ENCODE peak calls at places on chromosome 16, in ten cellular contexts. M, X, Y, K, L, Z, A, I, J and U are unnamed samples.

GRCh38 chr16:2838928-2839327 is 8.8 kb downstream of the ZG16B start:
- DNase-seq in L (no peak), K (peak; percentile 76), I (peak; percentile 55), J (peak; percentile 70), M (no peak), Y (peak; percentile 56), A (peak; percentile 56), Z (peak; percentile 86), X (peak; percentile 69), U (peak; percentile 93)

GRCh38 chr16:77894054-77894632 is 105.8 kb downstream of the VAT1L start:
- DNase-seq in A (peak; percentile 40), M (no peak), X (no peak), J (no peak), L (no peak), I (no peak), K (peak; percentile 32), Z (no peak), Y (no peak), U (no peak)

GRCh38 chr16:64900517-64900916 is 221.3 kb downstream of the CDH11 start:
- DNase-seq in Y (no peak), A (no peak), K (no peak), J (peak; percentile 15), I (no peak), L (no peak), Z (no peak), M (no peak), X (no peak), U (no peak)

GRCh38 chr16:11401161-11402050 is 56.1 kb downstream of the RMI2 start:
- DNase-seq in Z (peak; percentile 86), I (no peak), X (no peak), L (no peak), K (peak; percentile 73), M (peak; percentile 51), Y (no peak), J (no peak), A (peak; percentile 70), U (peak; percentile 48)

GRCh38 chr16:11743308-11744074 is 834 bp upstream of the TXNDC11 start:
- DNase-seq in L (peak; percentile 72), A (no peak), M (peak; percentile 18), X (peak; percentile 39), I (peak; percentile 23), J (peak; percentile 68), K (peak; percentile 60), Z (peak; percentile 77), Y (no peak), U (no peak)

GRCh38 chr16:12661656-12662172 is 142.0 kb downstream of the CPPED1 start:
- DNase-seq in M (no peak), X (no peak), L (no peak), K (no peak), J (peak; percentile 23), Z (no peak), Y (no peak), I (no peak), A (no peak), U (peak; percentile 93)

GRCh38 chr16:81238296-81239011 is at the start of gene BCO1:
- DNase-seq in I (no peak), M (no peak), J (peak; percentile 64), K (no peak), X (peak; percentile 31), Z (no peak), A (no peak), Y (peak; percentile 20), L (peak; percentile 14), U (peak; percentile 76)

GRCh38 chr16:87874639-87875472 is 5.5 kb upstream of the SLC7A5 start:
- DNase-seq in Y (no peak), I (peak; percentile 56), J (no peak), M (no peak), L (no peak), A (no peak), K (no peak), X (no peak), Z (no peak), U (peak; percentile 90)

DNA sequence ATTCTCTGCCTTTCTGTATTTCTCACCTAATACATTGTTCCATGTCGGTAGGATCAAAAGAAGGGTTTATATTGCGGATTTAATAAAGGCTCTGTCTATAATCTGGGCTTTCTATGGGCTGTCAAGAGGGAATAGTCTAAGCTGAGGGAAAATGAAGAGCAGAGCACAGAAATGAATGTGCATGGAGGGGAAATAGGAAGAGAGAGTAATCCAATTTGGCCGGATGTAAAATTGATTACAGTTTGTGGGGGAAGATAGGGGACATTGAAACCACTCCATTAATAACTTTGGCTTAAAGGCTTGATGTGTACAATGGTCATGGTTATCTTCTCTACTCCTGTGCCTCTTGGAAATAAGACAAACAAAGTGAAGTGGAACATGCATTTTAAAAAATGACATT is 334.2 kb upstream of the CDH8 start:
- DNase-seq in Z (no peak), M (no peak), L (no peak), J (no peak), K (no peak), X (no peak), I (no peak), Y (no peak), A (no peak), U (no peak)
- H3K4me1 ChIP-seq in Z (no peaks in the 10 kb centered on the region), M (no peaks in the 10 kb centered on the region), L (no peaks in the 10 kb centered on the region), J (no peaks in the 10 kb centered on the region), K (no peaks in the 10 kb centered on the region), X (no peaks in the 10 kb centered on the region), I (no peaks in the 10 kb centered on the region), Y (no peaks in the 10 kb centered on the region), A (no peaks in the 10 kb centered on the region), U (no peaks in the 10 kb centered on the region)

DNA sequence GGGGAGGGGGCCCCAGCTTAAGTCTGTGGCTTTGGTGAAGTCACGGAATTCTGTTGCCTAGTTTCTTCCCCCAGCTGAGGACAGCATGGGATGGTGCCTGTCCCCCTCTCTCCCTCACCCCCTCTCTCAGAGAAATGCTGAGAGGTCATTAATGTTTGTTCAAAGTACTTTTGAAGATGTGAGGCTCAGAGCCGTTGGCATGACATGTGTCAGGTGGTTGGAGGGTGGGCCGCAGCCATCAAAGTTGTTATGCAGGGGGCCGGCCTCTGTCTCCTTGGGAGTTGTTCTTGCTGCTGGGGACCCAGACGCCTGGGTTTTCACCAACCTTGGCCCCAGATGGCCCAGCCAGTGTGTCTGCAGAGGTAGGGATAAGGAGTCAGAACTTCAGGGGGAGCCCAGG is 3.0 kb downstream of the NKD1 start:
- DNase-seq in X (no peak), Y (no peak), L (no peak), J (no peak), K (no peak), I (no peak), Z (no peak), A (no peak), M (no peak), U (no peak)
- H3K27ac ChIP-seq in X (no peak overlapping the region), Y (no peak overlapping the region), L (no peak overlapping the region), J (no peak overlapping the region), K (no peak overlapping the region), I (no peak overlapping the region), Z (peak overlapping the region; percentile 36), A (no peak overlapping the region), M (no peak overlapping the region), U (peak overlapping the region; percentile 57)

DNA sequence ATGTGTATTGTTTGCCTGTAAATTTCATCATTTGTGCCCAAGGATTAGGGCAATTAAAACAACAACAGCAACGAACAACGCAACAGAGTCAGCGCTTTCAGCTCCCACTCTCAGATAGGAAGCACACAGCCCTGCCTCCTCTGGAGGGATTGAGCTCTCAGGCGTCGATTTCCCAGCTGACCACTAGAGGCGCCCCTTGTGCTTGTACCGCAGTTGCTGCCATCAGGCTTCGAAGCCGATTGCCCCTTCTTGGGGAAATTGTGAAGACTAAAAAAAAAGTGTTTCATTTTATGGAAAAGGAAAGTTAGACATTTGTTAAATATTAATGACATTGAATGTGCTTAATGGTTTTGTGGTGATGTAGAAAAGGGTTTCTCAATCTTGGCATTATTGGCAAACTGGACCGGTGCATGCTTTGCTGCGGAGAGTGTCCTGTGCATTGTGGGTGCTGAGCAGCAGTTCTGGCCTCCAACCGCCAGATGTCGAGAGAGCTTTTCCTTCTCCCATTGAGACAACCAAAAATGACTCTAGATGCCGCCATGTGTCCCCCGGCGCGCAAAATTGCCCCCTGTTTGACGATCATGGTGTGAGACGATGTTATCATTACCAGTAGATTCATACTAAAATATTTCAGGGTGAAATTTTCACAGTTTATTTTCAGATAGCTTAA is 650.4 kb upstream of the RBFOX1 start:
- DNase-seq in Z (peak; percentile 68), K (no peak), J (no peak), Y (no peak), I (no peak), M (no peak), A (peak; percentile 13), X (peak; percentile 26), L (peak; percentile 9), U (peak; percentile 92)
- TF ChIP-seq CTCF in Z (peak; percentile 66), K (peak; percentile 31), J (peak; percentile 23), Y (peak; percentile 27), I (no peak), M (no peak), A (peak; percentile 62), X (peak; percentile 29), L (no peak), U (peak; percentile 93)

GRCh38 chr16:84940670-84941551 is 70.4 kb downstream of the ZDHHC7 start:
- DNase-seq in J (peak; percentile 49), X (no peak), M (no peak), A (no peak), L (peak; percentile 66), K (no peak), I (no peak), Y (no peak), Z (peak; percentile 59), U (no peak)

GRCh38 chr16:84941916-84942315 is 69.4 kb downstream of the ZDHHC7 start:
- DNase-seq in X (no peak), K (no peak), M (no peak), Y (no peak), A (no peak), Z (no peak), L (no peak), J (no peak), I (no peak), U (no peak)

GRCh38 chr16:84947022-84947421 is 64.3 kb downstream of the ZDHHC7 start:
- DNase-seq in K (no peak), Y (peak; percentile 93), Z (no peak), A (no peak), J (no peak), X (peak; percentile 58), M (peak; percentile 38), I (no peak), L (peak; percentile 39), U (no peak)

GRCh38 chr16:84942786-84943185 is 68.5 kb downstream of the ZDHHC7 start:
- DNase-seq in Y (no peak), M (no peak), L (no peak), A (no peak), Z (no peak), X (no peak), K (no peak), J (no peak), I (no peak), U (no peak)

DNA sequence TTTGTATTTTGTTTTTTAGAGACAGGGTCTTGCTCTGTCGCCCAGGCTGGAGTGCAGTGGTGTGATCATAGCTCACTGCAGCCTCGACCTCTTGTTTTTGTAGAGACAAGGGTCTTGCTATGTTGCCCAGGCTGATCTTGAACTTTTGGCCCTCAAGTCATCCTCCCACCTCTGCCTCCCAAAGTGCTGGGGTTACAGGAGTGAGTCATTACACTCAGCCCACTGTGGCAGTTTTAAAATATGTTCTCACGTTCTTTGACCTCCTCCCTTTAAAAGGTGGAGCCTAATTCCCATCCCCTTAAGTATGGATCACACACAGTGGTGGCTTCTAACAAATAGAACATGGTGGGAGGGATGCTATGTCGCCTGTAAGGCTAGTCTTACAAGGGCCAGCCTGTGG is 67.7 kb downstream of the ZDHHC7 start:
- DNase-seq in M (no peak), I (no peak), K (no peak), A (no peak), J (no peak), Z (no peak), X (no peak), Y (no peak), L (no peak), U (no peak)
- H3K4me1 ChIP-seq in M (peaks cover 5% of the 10 kb centered on the region), I (peaks cover 5% of the 10 kb centered on the region), K (no peaks in the 10 kb centered on the region), A (peaks cover 3% of the 10 kb centered on the region), J (no peaks in the 10 kb centered on the region), Z (no peaks in the 10 kb centered on the region), X (peaks cover 9% of the 10 kb centered on the region), Y (no peaks in the 10 kb centered on the region), L (peaks cover 11% of the 10 kb centered on the region), U (no peaks in the 10 kb centered on the region)